ENCODE peak calls at places on chromosome X, in six cellular contexts. J is GM20000, K is osteocyte, A is neural crest cell, T is GM23338, W is colonic mucosa. P is an unnamed sample.

GRCh38 chrX:79081895-79082512 is 62.5 kb upstream of the GPR174 start:
- DNase-seq in J (peak; percentile 5), K (no peak), A (peak; percentile 4), T (peak; percentile 36), W (peak; percentile 19), P (peak; percentile 26)

GRCh38 chrX:24395775-24396174 is 35.3 kb downstream of the SUPT20HL1 start:
- DNase-seq in T (peak; percentile 75), K (no peak), A (peak; percentile 66), J (peak; percentile 50), W (peak; percentile 53), P (peak; percentile 54)

GRCh38 chrX:12702509-12703091 is 88.6 kb upstream of the PRPS2 start:
- DNase-seq in T (peak; percentile 58), K (no peak), J (no peak), W (no peak), A (peak; percentile 14), P (no peak)

GRCh38 chrX:8037593-8038348 is 110.6 kb upstream of the PNPLA4 start:
- DNase-seq in K (no peak), J (no peak), W (no peak), T (peak; percentile 9), A (no peak), P (no peak)

GRCh38 chrX:66676413-66676812 is 37.5 kb upstream of the EDA2R start:
- DNase-seq in T (no peak), K (no peak), J (no peak), W (no peak), A (no peak), P (no peak)

GRCh38 chrX:156003486-156004185 is 6.1 kb downstream of the IL9R start:
- DNase-seq in A (no peak), K (peak; percentile 83), W (no peak), T (no peak), J (no peak), P (no peak)

GRCh38 chrX:74383611-74384010 is 37.7 kb upstream of the SLC16A2 start:
- DNase-seq in K (no peak), J (peak; percentile 21), T (peak; percentile 58), W (peak; percentile 18), A (peak; percentile 1), P (peak; percentile 16)

GRCh38 chrX:16695079-16695676 is 17.3 kb downstream of the CTPS2 start:
- DNase-seq in W (peak; percentile 70), A (peak; percentile 80), T (peak; percentile 55), K (peak; percentile 86), J (peak; percentile 31), P (peak; percentile 68)

GRCh38 chrX:19627533-19627932 is 112.2 kb upstream of the MAP3K15 start:
- DNase-seq in A (no peak), T (no peak), W (no peak), K (no peak), J (no peak), P (no peak)

GRCh38 chrX:40041915-40042314 is 55.8 kb downstream of the BCOR start:
- DNase-seq in J (no peak), K (no peak), W (no peak), T (no peak), A (no peak), P (no peak)

GRCh38 chrX:9141496-9141895 is 107.6 kb upstream of the FAM9B start:
- DNase-seq in K (no peak), W (no peak), T (no peak), A (no peak), J (no peak), P (no peak)

GRCh38 chrX:120358687-120359086 is 3.2 kb upstream of the ATP1B4 start:
- DNase-seq in T (no peak), A (no peak), W (no peak), K (no peak), J (no peak), P (no peak)

GRCh38 chrX:42466706-42467105 is 311.3 kb downstream of the PPP1R2C start:
- DNase-seq in W (no peak), A (no peak), T (no peak), K (no peak), J (no peak), P (no peak)

GRCh38 chrX:48848847-48849246 is 13.4 kb upstream of the PCSK1N start:
- DNase-seq in W (no peak), K (no peak), T (no peak), J (no peak), A (no peak), P (no peak)

GRCh38 chrX:150035531-150035930 is 97.2 kb upstream of the EOLA2 start:
- DNase-seq in K (no peak), J (no peak), A (no peak), T (no peak), W (no peak), P (no peak)

GRCh38 chrX:101009086-101009485 is 39.6 kb downstream of the ARL13A start:
- DNase-seq in T (no peak), K (no peak), W (no peak), J (no peak), A (no peak), P (no peak)

GRCh38 chrX:105821471-105822081 is 763 bp upstream of the NRK start:
- DNase-seq in K (no peak), J (no peak), A (peak; percentile 16), T (peak; percentile 84), W (no peak), P (no peak)

GRCh38 chrX:30373479-30373878 is 64.3 kb upstream of the NR0B1 start:
- DNase-seq in A (no peak), T (no peak), W (no peak), J (no peak), K (no peak), P (no peak)

GRCh38 chrX:113929004-113929403 is 654.9 kb upstream of the HTR2C start:
- DNase-seq in W (peak; percentile 29), A (peak; percentile 41), J (no peak), K (no peak), T (peak; percentile 83), P (no peak)

GRCh38 chrX:155819966-155820491 is 61.1 kb upstream of the VAMP7 start:
- DNase-seq in J (peak; percentile 35), A (peak; percentile 40), W (peak; percentile 69), K (no peak), T (peak; percentile 83), P (peak; percentile 33)

GRCh38 chrX:46929439-46930018 is 17.3 kb downstream of the JADE3 start:
- DNase-seq in W (no peak), T (no peak), A (no peak), J (no peak), K (no peak), P (no peak)

GRCh38 chrX:98605941-98606340 is 1722.2 kb downstream of the RPA4 start:
- DNase-seq in K (no peak), A (no peak), T (no peak), J (no peak), W (no peak), P (no peak)

GRCh38 chrX:20221902-20222301 is 44.8 kb downstream of the RPS6KA3 start:
- DNase-seq in W (no peak), K (no peak), A (no peak), J (no peak), T (no peak), P (no peak)

GRCh38 chrX:145506225-145506624 is 258.9 kb downstream of the SPANXN1 start:
- DNase-seq in T (no peak), K (no peak), W (no peak), J (no peak), A (no peak), P (no peak)

GRCh38 chrX:20374866-20375530 is 108.3 kb upstream of the RPS6KA3 start:
- DNase-seq in W (no peak), J (peak; percentile 11), A (no peak), T (no peak), K (no peak), P (no peak)

GRCh38 chrX:84133023-84133422 is 55.0 kb downstream of the RPS6KA6 start:
- DNase-seq in T (no peak), J (no peak), A (no peak), W (no peak), K (no peak), P (no peak)

GRCh38 chrX:101229155-101229554 is 9.6 kb downstream of the DRP2 start:
- DNase-seq in T (no peak), J (no peak), A (no peak), W (no peak), K (no peak), P (no peak)

GRCh38 chrX:9587551-9588096 is 122.8 kb downstream of the TBL1X start:
- DNase-seq in K (no peak), W (no peak), T (no peak), A (no peak), J (no peak), P (no peak)

GRCh38 chrX:105191878-105192277 is 28.6 kb downstream of the TEX13A start:
- DNase-seq in J (no peak), K (no peak), W (no peak), T (peak; percentile 58), A (no peak), P (peak; percentile 8)

GRCh38 chrX:116185163-116185562 is 14.6 kb downstream of the AGTR2 start:
- DNase-seq in J (no peak), A (no peak), K (no peak), T (no peak), W (no peak), P (no peak)

GRCh38 chrX:148574247-148574973 is 74.0 kb downstream of the AFF2 start:
- DNase-seq in A (no peak), T (no peak), W (no peak), J (no peak), K (no peak), P (no peak)

GRCh38 chrX:140572724-140573123 is 67.9 kb upstream of the SOX3 start:
- DNase-seq in J (peak; percentile 6), T (peak; percentile 64), K (no peak), W (peak; percentile 39), A (peak; percentile 54), P (peak; percentile 16)
- TF ChIP-seq CTCF in J (peak; percentile 23), T (peak; percentile 75), K (peak; percentile 67), W (peak; percentile 35), A (peak; percentile 84), P (peak; percentile 46)

DNA sequence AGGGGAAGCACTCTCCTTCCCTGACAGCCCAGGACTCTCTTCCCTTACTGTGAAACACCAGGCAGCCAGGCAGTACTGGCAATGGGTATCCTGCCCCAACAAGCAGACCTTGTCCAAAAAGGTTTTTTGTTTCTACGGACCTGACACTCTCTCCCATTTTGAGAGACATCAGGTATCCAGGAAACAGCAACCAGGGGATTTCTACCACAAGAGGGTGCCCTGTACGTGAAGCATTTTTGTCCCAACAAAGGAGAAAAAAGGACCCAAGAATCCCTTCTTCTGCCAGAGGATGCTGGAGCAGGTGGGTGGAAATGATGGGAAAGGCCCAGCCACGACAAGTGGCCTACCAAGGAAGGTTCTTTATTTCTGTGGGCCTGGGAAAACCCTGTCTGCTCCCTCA is 65.7 kb upstream of the FGF13 start:
- DNase-seq in W (no peak), A (no peak), T (peak; percentile 36), J (no peak), K (no peak), P (no peak)
- TF ChIP-seq CTCF in W (no peak), A (peak; percentile 42), T (peak; percentile 55), J (no peak), K (no peak), P (no peak)

DNA sequence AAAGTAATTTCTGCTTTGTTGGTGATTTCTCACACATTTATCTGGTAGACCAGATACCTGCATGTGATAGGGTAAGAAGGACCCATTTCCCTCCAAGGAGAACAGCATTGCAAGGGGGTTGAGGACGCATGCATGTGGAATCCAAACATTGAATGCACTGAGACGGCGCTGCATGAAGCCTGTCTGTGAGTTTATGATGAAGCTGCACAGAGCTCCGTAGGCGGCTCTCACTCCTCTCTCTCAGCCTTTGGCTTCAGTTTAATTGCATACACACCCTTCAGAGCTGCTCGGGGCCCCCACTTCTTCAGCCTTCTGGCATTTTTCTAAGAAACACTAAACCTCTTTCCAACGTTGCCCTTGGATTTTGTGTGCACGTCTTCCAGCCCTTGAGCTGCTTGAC is 176.7 kb downstream of the DHRSX start:
- DNase-seq in T (no peak), W (no peak), K (no peak), J (no peak), A (no peak), P (no peak)
- TF ChIP-seq CTCF in T (no peak), W (no peak), K (no peak), J (no peak), A (no peak), P (no peak)

GRCh38 chrX:5916945-5917344 is 311.7 kb downstream of the NLGN4X start:
- DNase-seq in A (no peak), T (peak; percentile 29), W (no peak), K (no peak), J (no peak), P (no peak)
- TF ChIP-seq CTCF in A (peak; percentile 24), T (peak; percentile 55), W (no peak), K (no peak), J (no peak), P (no peak)

P was measured in GM10248.